ENCODE peak calls at places on chromosome 13, in ten cellular contexts. B, Q, P, R, L, N, O, C, D and Y are unnamed samples. For H3K4me1, the result is how much of the 10 kb centered on the place peaks cover.

GRCh38 chr13:91454666-91455065 is 56.2 kb downstream of the GPC5 start:
- DNase-seq in B (no peak), Q (no peak), P (no peak), R (no peak), L (no peak), N (no peak), O (no peak), C (no peak), D (no peak), Y (no peak)

GRCh38 chr13:97853550-97853949 is 99.9 kb upstream of the IPO5 start:
- DNase-seq in B (no peak), Q (no peak), P (no peak), R (peak), L (no peak), N (no peak), O (no peak), C (no peak), D (peak), Y (no peak)

GRCh38 chr13:111953546-111954178 is 113.3 kb upstream of the SOX1 start:
- DNase-seq in B (no peak), Q (no peak), P (no peak), R (no peak), L (no peak), N (no peak), O (no peak), C (no peak), D (no peak), Y (no peak)

GRCh38 chr13:20191902-20192469 is 752 bp downstream of the GJB2 start:
- DNase-seq in B (no peak), Q (no peak), P (no peak), R (no peak), L (peak), N (peak), O (no peak), C (no peak), D (peak), Y (no peak)

GRCh38 chr13:95360052-95360451 is 58.8 kb upstream of the ABCC4 start:
- DNase-seq in B (no peak), Q (no peak), P (no peak), R (no peak), L (no peak), N (no peak), O (no peak), C (no peak), D (no peak), Y (no peak)

GRCh38 chr13:101703081-101703480 is 250.6 kb downstream of the ITGBL1 start:
- DNase-seq in B (no peak), Q (no peak), P (no peak), R (no peak), L (no peak), N (no peak), O (no peak), C (no peak), D (no peak), Y (no peak)

GRCh38 chr13:24161010-24161775 is 673 bp downstream of the SPATA13 start:
- DNase-seq in B (peak), Q (peak), P (peak), R (no peak), L (peak), N (peak), O (no peak), C (peak), D (peak), Y (peak)

GRCh38 chr13:48232420-48233096 is 448 bp upstream of the ITM2B start:
- DNase-seq in B (no peak), Q (peak), P (no peak), R (no peak), L (no peak), N (peak), O (no peak), C (no peak), D (peak), Y (no peak)

GRCh38 chr13:44573790-44574465 is 2.2 kb downstream of the TSC22D1 start:
- DNase-seq in B (no peak), Q (no peak), P (peak), R (peak), L (peak), N (peak), O (no peak), C (no peak), D (peak), Y (peak)

GRCh38 chr13:93505104-93505952 is 278.7 kb downstream of the GPC6 start:
- DNase-seq in B (no peak), Q (no peak), P (no peak), R (peak), L (no peak), N (no peak), O (no peak), C (no peak), D (peak), Y (peak)

GRCh38 chr13:102642475-102642874 is 45.7 kb downstream of the TPP2 start:
- DNase-seq in B (no peak), Q (peak), P (no peak), R (no peak), L (no peak), N (no peak), O (no peak), C (peak), D (no peak), Y (no peak)

GRCh38 chr13:47033216-47033615 is 136.4 kb upstream of the HTR2A start:
- DNase-seq in B (no peak), Q (no peak), P (no peak), R (peak), L (no peak), N (no peak), O (no peak), C (no peak), D (peak), Y (no peak)

GRCh38 chr13:51234676-51235075 is 12.5 kb downstream of the FAM124A start:
- DNase-seq in B (no peak), Q (no peak), P (peak), R (no peak), L (no peak), N (no peak), O (no peak), C (no peak), D (no peak), Y (no peak)

GRCh38 chr13:76314495-76314894 is 571.7 kb downstream of the KCTD12 start:
- DNase-seq in B (no peak), Q (no peak), P (no peak), R (no peak), L (no peak), N (no peak), O (no peak), C (no peak), D (no peak), Y (no peak)

GRCh38 chr13:67285611-67286010 is 55.5 kb upstream of the PCDH9 start:
- DNase-seq in B (no peak), Q (no peak), P (no peak), R (no peak), L (no peak), N (no peak), O (no peak), C (no peak), D (no peak), Y (no peak)

GRCh38 chr13:45015300-45015699 is 26.0 kb downstream of the GPALPP1 start:
- DNase-seq in B (no peak), Q (no peak), P (no peak), R (peak), L (no peak), N (no peak), O (no peak), C (no peak), D (peak), Y (peak)

GRCh38 chr13:30616927-30617314 is 799 bp upstream of the USPL1 start:
- DNase-seq in B (no peak), Q (peak), P (peak), R (peak), L (peak), N (no peak), O (peak), C (no peak), D (peak), Y (peak)

GRCh38 chr13:20359335-20359734 is 127.2 kb upstream of the GJB6 start:
- DNase-seq in B (no peak), Q (no peak), P (no peak), R (peak), L (no peak), N (peak), O (no peak), C (no peak), D (peak), Y (peak)

GRCh38 chr13:76638882-76639281 is 247.3 kb downstream of the KCTD12 start:
- DNase-seq in B (no peak), Q (no peak), P (no peak), R (peak), L (no peak), N (no peak), O (no peak), C (no peak), D (no peak), Y (no peak)

GRCh38 chr13:40580566-40581276 is 85.7 kb downstream of the FOXO1 start:
- DNase-seq in B (no peak), Q (no peak), P (peak), R (no peak), L (no peak), N (no peak), O (no peak), C (no peak), D (no peak), Y (no peak)

GRCh38 chr13:91368676-91369425 is 21.4 kb downstream of the MIR17HG start:
- DNase-seq in B (no peak), Q (no peak), P (peak), R (peak), L (no peak), N (no peak), O (no peak), C (no peak), D (no peak), Y (no peak)

GRCh38 chr13:73146705-73147104 is 87.9 kb downstream of the KLF5 start:
- DNase-seq in B (no peak), Q (no peak), P (no peak), R (peak), L (no peak), N (no peak), O (no peak), C (no peak), D (no peak), Y (no peak)

GRCh38 chr13:45510671-45511070 is 45.9 kb downstream of the COG3 start:
- DNase-seq in B (no peak), Q (no peak), P (no peak), R (no peak), L (no peak), N (no peak), O (no peak), C (no peak), D (no peak), Y (peak)

GRCh38 chr13:89967701-89968100 is 1379.8 kb upstream of the MIR17HG start:
- DNase-seq in B (no peak), Q (no peak), P (no peak), R (no peak), L (no peak), N (no peak), O (no peak), C (no peak), D (no peak), Y (no peak)

GRCh38 chr13:107851670-107852460 is 363.5 kb downstream of the LIG4 start:
- DNase-seq in B (no peak), Q (no peak), P (no peak), R (peak), L (no peak), N (no peak), O (no peak), C (no peak), D (peak), Y (no peak)

GRCh38 chr13:27446986-27447583 is 3.3 kb downstream of the MTIF3 start:
- DNase-seq in B (no peak), Q (no peak), P (peak), R (no peak), L (peak), N (no peak), O (no peak), C (no peak), D (no peak), Y (no peak)

GRCh38 chr13:21089827-21090226 is 28.4 kb upstream of the LATS2 start:
- DNase-seq in B (no peak), Q (no peak), P (no peak), R (no peak), L (no peak), N (no peak), O (no peak), C (no peak), D (no peak), Y (no peak)

GRCh38 chr13:35727881-35728280 is 251.4 kb upstream of the MAB21L1 start:
- DNase-seq in B (no peak), Q (no peak), P (no peak), R (no peak), L (no peak), N (no peak), O (no peak), C (no peak), D (no peak), Y (peak)

GRCh38 chr13:106143930-106144709 is 391.3 kb downstream of the EFNB2 start:
- DNase-seq in B (no peak), Q (no peak), P (no peak), R (no peak), L (no peak), N (peak), O (no peak), C (no peak), D (peak), Y (no peak)

GRCh38 chr13:30739646-30740642 is 4.6 kb downstream of the ALOX5AP start:
- DNase-seq in B (peak), Q (no peak), P (peak), R (peak), L (peak), N (peak), O (no peak), C (no peak), D (peak), Y (peak)

GRCh38 chr13:89966524-89966923 is 1381.0 kb upstream of the MIR17HG start:
- DNase-seq in B (no peak), Q (no peak), P (no peak), R (no peak), L (no peak), N (no peak), O (no peak), C (no peak), D (no peak), Y (no peak)

GRCh38 chr13:44021422-44021821 is 141.7 kb downstream of the LACC1 start:
- DNase-seq in B (no peak), Q (no peak), P (no peak), R (no peak), L (no peak), N (peak), O (no peak), C (no peak), D (peak), Y (no peak)

GRCh38 chr13:43245374-43245964 is 222.1 kb downstream of the DNAJC15 start:
- DNase-seq in B (no peak), Q (no peak), P (no peak), R (peak), L (no peak), N (no peak), O (no peak), C (no peak), D (peak), Y (no peak)

DNA sequence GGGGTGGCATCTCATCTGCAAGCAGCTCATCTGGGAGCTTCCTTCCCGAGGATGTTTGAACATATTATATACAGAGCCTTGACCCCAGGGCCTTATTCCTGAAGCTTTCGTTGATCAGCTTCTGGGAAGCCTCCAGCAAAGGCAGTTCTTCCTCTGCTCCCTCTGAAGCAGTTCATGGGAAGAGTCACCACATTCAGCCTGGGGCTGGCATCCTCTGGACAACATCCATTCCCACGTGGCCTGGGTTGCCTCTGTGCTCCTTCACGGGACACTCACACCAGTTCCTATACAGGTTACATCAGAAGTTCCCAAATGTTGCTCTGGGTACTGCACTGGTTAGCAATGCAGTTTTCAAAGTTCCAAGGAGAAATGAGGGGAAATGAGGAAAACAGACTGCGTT is 29.6 kb downstream of the COL4A2 start:
- DNase-seq in B (no peak), Q (peak), P (no peak), R (peak), L (no peak), N (no peak), O (no peak), C (no peak), D (no peak), Y (no peak)
- H3K4me1 ChIP-seq in B (under half), Q (half or more), P (under half), R (half or more), L (under half), N (under half), O (half or more), C (half or more), D (under half), Y (under half)

DNA sequence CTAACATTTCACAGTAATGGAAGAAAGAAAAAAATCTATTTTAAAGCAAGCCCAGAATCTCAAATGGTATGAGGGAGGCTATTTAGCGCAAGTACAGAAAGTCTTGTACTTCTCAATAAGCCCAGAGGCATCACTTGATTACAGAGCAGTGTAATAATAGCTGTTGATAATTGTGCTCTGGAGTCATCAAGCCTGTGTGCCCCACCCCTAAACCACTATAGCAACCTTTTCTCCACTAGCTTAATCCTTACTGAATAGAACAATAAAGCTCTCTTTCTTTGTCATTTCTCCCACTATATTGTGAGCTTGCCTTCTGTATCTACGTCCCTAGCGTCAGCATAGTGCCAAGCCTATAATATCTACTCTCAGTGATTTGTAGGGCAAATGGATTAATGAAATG is 56.6 kb downstream of the FREM2 start:
- DNase-seq in B (no peak), Q (no peak), P (no peak), R (no peak), L (no peak), N (no peak), O (no peak), C (no peak), D (no peak), Y (no peak)
- H3K4me1 ChIP-seq in B (under half), Q (under half), P (under half), R (under half), L (under half), N (under half), O (under half), C (under half), D (under half), Y (under half)

GRCh38 chr13:49998714-49999624 is 2.1 kb downstream of the TRIM13 start:
- DNase-seq in B (no peak), Q (no peak), P (no peak), R (no peak), L (no peak), N (no peak), O (no peak), C (no peak), D (no peak), Y (no peak)

GRCh38 chr13:49996166-49996915 is 501 bp upstream of the TRIM13 start:
- DNase-seq in B (peak), Q (peak), P (peak), R (peak), L (peak), N (peak), O (peak), C (peak), D (peak), Y (peak)

GRCh38 chr13:49995535-49996165 is 1.2 kb upstream of the TRIM13 start:
- DNase-seq in B (no peak), Q (no peak), P (no peak), R (no peak), L (peak), N (no peak), O (no peak), C (no peak), D (no peak), Y (no peak)

GRCh38 chr13:49997935-49998334 is 1.1 kb downstream of the TRIM13 start:
- DNase-seq in B (no peak), Q (no peak), P (peak), R (no peak), L (no peak), N (no peak), O (no peak), C (no peak), D (peak), Y (no peak)

DNA sequence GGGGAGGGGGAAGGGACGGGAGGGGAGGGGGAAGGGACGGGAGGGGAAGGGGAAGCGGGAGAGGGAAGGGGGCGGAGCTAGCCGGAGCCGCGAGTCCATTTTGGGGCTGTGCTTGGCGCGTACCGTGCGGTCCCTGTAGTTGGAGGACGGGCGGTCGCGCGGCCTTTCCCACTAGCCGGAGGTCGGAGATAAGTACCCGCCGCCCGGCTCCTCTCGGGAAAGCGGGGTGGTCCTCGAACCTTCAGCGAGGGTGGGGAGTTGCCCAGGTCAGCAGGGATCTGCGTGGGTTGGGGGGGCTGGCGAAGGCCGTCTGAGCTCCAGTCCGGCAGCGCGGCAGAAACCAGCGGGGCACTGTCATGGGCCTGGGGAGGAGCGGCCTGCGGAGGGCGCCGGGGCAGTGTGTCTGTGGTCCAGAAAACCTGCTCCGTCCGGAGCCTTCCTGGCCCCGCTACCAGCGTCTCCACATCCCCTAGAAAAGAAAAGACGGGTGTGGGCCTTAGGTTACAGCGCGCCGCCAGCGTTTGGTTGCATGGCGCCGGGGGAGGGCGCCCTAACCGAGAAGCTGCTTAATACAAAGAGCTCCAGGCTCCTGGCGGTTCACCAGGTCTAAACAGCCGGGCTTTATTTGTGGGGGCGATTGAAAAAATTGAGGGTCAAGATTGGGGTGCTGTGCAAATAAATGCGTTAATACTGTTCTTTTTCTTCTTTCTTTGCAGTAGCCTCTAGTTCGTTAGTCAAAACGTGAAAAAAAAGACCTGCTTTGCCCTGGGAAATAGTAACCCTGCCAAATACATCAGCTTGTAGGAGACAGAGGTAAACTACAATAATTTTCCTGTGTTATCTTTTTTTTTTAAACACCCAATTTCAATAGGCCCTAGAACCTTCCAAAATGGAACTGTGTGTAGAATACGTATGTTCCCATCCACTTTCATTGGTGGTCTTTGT is at the start of gene TRIM13:
- DNase-seq in B (peak), Q (peak), P (peak), R (peak), L (peak), N (peak), O (peak), C (peak), D (peak), Y (peak)
- H3K4me1 ChIP-seq in B (under half), Q (under half), P (under half), R (under half), L (half or more), N (under half), O (under half), C (under half), D (under half), Y (under half)

GRCh38 chr13:33218020-33218419 is 67.5 kb downstream of the STARD13 start:
- DNase-seq in B (no peak), Q (no peak), P (no peak), R (peak), L (no peak), N (peak), O (no peak), C (no peak), D (peak), Y (no peak)

GRCh38 chr13:33219926-33220325 is 65.6 kb downstream of the STARD13 start:
- DNase-seq in B (no peak), Q (no peak), P (no peak), R (no peak), L (no peak), N (no peak), O (no peak), C (no peak), D (no peak), Y (no peak)

GRCh38 chr13:33218426-33218825 is 67.1 kb downstream of the STARD13 start:
- DNase-seq in B (no peak), Q (no peak), P (no peak), R (no peak), L (no peak), N (no peak), O (no peak), C (no peak), D (peak), Y (no peak)

GRCh38 chr13:33213797-33214196 is 71.8 kb downstream of the STARD13 start:
- DNase-seq in B (no peak), Q (no peak), P (no peak), R (peak), L (no peak), N (no peak), O (no peak), C (no peak), D (no peak), Y (peak)

GRCh38 chr13:33217256-33217655 is 68.3 kb downstream of the STARD13 start:
- DNase-seq in B (no peak), Q (no peak), P (no peak), R (no peak), L (no peak), N (peak), O (no peak), C (no peak), D (peak), Y (no peak)
- H3K4me1 ChIP-seq in B (under half), Q (under half), P (under half), R (under half), L (under half), N (half or more), O (half or more), C (half or more), D (under half), Y (half or more)